ENCODE peak calls at places on chromosome 10, in nine cellular contexts. X is suprapubic skin; P is astrocyte; T is upper lobe of left lung; J is cardiac muscle cell; K is neural progenitor cell; N is ovary; L is CD8-positive, alpha-beta T cell; S is right atrium auricular region. C is an unnamed sample.
A peak's percentile ranks its signal among the peaks of the same experiment; 100 is the strongest.

GRCh38 chr10:13105184-13105583 is 5.2 kb downstream of the OPTN start:
- DNase-seq in P (peak; percentile 13), X (no peak), K (no peak), J (no peak), N (no peak), T (no peak), S (no peak), L (no peak), C (no peak)

GRCh38 chr10:119283818-119284217 is 76.4 kb downstream of the GRK5 start:
- DNase-seq in N (no peak), L (no peak), S (no peak), T (no peak), P (no peak), X (no peak), J (no peak), K (no peak), C (no peak)

GRCh38 chr10:3261921-3262320 is 89.3 kb upstream of the PITRM1 start:
- DNase-seq in J (no peak), L (no peak), S (no peak), P (peak; percentile 29), K (no peak), T (no peak), X (peak; percentile 47), N (no peak), C (no peak)

GRCh38 chr10:126685756-126686155 is 15.3 kb upstream of the C10orf90 start:
- DNase-seq in S (no peak), N (no peak), P (no peak), K (no peak), T (peak; percentile 9), J (no peak), X (no peak), L (no peak), C (no peak)

GRCh38 chr10:123170961-123171360 is 16.8 kb downstream of the BUB3 start:
- DNase-seq in P (no peak), K (no peak), J (no peak), X (no peak), L (no peak), N (no peak), S (no peak), T (no peak), C (no peak)

GRCh38 chr10:103837370-103838094 is 17.8 kb downstream of the SH3PXD2A start:
- DNase-seq in T (no peak), N (no peak), L (no peak), P (no peak), K (no peak), X (peak; percentile 54), J (no peak), S (no peak), C (peak; percentile 58)

GRCh38 chr10:79348640-79348988 is 1.3 kb downstream of the PPIF start:
- DNase-seq in L (no peak), S (no peak), N (peak; percentile 46), T (no peak), X (no peak), K (no peak), J (peak; percentile 44), P (no peak), C (peak; percentile 74)

GRCh38 chr10:26881600-26882331 is 21.0 kb upstream of the ABI1 start:
- DNase-seq in N (no peak), J (peak; percentile 82), P (peak; percentile 47), K (peak; percentile 74), T (no peak), X (no peak), L (no peak), S (no peak), C (no peak)

GRCh38 chr10:59319854-59320253 is 42.5 kb downstream of the FAM13C start:
- DNase-seq in X (no peak), L (no peak), P (no peak), T (no peak), S (no peak), J (no peak), K (peak; percentile 16), N (no peak), C (no peak)

GRCh38 chr10:22560391-22561239 is 153.8 kb downstream of the PIP4K2A start:
- DNase-seq in S (no peak), L (no peak), T (no peak), P (no peak), N (no peak), X (no peak), K (peak; percentile 74), J (no peak), C (no peak)

GRCh38 chr10:131891196-131891928 is 9.4 kb upstream of the PPP2R2D start:
- DNase-seq in P (no peak), J (no peak), K (peak; percentile 73), N (no peak), T (no peak), S (no peak), L (no peak), X (no peak), C (no peak)
- TF ChIP-seq CTCF in P (no peak), J (peak; percentile 9), K (peak; percentile 52), N (no peak), T (no peak), S (no peak), L (no peak), X (no peak), C (no peak)

GRCh38 chr10:37681617-37681999 is 175.8 kb downstream of the ZNF248 start:
- DNase-seq in K (no peak), X (no peak), T (peak; percentile 32), S (no peak), P (no peak), J (no peak), L (no peak), N (no peak), C (no peak)

GRCh38 chr10:37685741-37686683 is 171.4 kb downstream of the ZNF248 start:
- DNase-seq in L (no peak), X (no peak), J (no peak), S (no peak), K (no peak), P (no peak), T (no peak), N (no peak), C (no peak)

GRCh38 chr10:37682617-37683016 is 174.8 kb downstream of the ZNF248 start:
- DNase-seq in P (no peak), T (no peak), L (no peak), J (no peak), S (no peak), N (no peak), K (no peak), X (no peak), C (no peak)

GRCh38 chr10:37684765-37685164 is 172.6 kb downstream of the ZNF248 start:
- DNase-seq in S (no peak), J (no peak), X (no peak), T (peak; percentile 39), N (no peak), P (no peak), K (no peak), L (no peak), C (no peak)

DNA sequence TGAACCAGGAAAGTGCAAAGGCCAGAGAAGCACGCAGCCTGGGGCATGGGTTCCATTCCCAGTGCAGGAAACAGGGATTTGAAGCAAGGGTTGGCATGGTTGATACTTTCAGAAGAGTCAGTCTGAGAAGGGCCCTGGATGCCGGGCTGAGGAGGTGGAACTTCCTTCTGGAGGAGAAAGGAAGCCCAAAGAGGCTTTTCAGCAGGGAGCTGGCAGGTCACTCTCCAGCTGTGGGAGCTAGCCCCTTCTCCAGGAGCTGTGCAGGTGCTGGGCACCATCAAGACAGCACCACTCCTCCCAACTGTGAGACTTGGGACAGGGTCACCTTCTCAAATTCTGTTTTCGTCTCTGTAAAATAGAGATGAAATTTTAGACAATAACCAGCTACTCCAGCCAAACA is 169.8 kb downstream of the ZNF248 start:
- DNase-seq in X (no peak), P (no peak), T (no peak), J (no peak), N (no peak), L (no peak), S (no peak), K (no peak), C (no peak)
- H3K4me3 ChIP-seq in X (no peak overlapping the region), P (no peak overlapping the region), T (no peak overlapping the region), J (no peak overlapping the region), N (no peak overlapping the region), L (no peak overlapping the region), S (no peak overlapping the region), K (no peak overlapping the region), C (no peak overlapping the region)

DNA sequence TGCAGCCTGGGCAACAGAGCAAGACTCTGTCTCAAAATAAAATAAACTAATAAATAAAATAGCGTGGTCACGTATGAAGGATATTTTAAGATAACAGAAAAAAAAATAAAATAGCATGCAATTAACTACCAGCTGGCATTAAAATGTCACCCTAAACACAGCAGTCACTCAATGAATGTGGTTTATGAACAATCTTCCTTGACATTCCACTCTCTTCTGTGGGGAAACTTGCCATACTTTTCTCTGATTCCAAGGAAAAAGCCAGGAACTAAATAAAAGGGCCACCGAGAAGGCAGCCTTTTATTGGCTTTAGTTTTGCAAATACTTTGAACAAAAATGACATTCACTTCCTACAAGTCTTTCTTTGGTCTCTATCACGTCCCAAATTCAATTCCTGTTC is 266.6 kb downstream of the PARD3 start:
- DNase-seq in K (no peak), X (no peak), T (no peak), J (no peak), P (no peak), N (no peak), S (no peak), L (no peak), C (no peak)
- H3K27ac ChIP-seq in K (no peak overlapping the region), X (no peak overlapping the region), T (no peak overlapping the region), J (no peak overlapping the region), P (no peak overlapping the region), N (no peak overlapping the region), S (no peak overlapping the region), L (no peak overlapping the region), C (no peak overlapping the region)

GRCh38 chr10:9209105-9209798 is 1154.8 kb downstream of the GATA3 start:
- DNase-seq in X (peak; percentile 67), S (peak; percentile 72), T (no peak), J (peak; percentile 75), N (peak; percentile 39), P (peak; percentile 15), L (peak; percentile 69), K (peak; percentile 79), C (no peak)

GRCh38 chr10:9214618-9215017 is 1160.1 kb downstream of the GATA3 start:
- DNase-seq in J (no peak), N (no peak), L (no peak), K (no peak), T (no peak), X (no peak), S (no peak), P (no peak), C (no peak)

GRCh38 chr10:9215121-9215520 is 1160.6 kb downstream of the GATA3 start:
- DNase-seq in P (no peak), N (no peak), X (no peak), T (no peak), S (no peak), L (no peak), J (no peak), K (no peak), C (no peak)

GRCh38 chr10:9205558-9205957 is 1151.1 kb downstream of the GATA3 start:
- DNase-seq in T (no peak), J (no peak), N (no peak), P (no peak), L (no peak), K (no peak), S (no peak), X (no peak), C (no peak)

GRCh38 chr10:9211228-9211627 is 1156.7 kb downstream of the GATA3 start:
- DNase-seq in L (no peak), T (no peak), K (peak; percentile 4), S (no peak), X (no peak), N (no peak), P (no peak), J (peak; percentile 5), C (no peak)
- TF ChIP-seq CTCF in L (no peak), T (no peak), K (peak; percentile 51), S (no peak), X (no peak), N (no peak), P (peak; percentile 49), J (peak; percentile 39), C (no peak)

GRCh38 chr10:71984126-71984797 is 20.1 kb downstream of the CHST3 start:
- DNase-seq in N (no peak), X (no peak), T (no peak), L (no peak), P (no peak), J (no peak), K (no peak), S (no peak), C (no peak)
- H3K4me3 ChIP-seq in N (no peak overlapping the region), X (no peak overlapping the region), T (no peak overlapping the region), L (no peak overlapping the region), P (no peak overlapping the region), J (no peak overlapping the region), K (no peak overlapping the region), S (no peak overlapping the region), C (no peak overlapping the region)

C was measured in coronary artery.